ENCODE peak calls at places on chromosomes 3 and 15, in nine cellular contexts. W, Z, P, C, J, D, S, E and O are unnamed samples.

GRCh38 chr15:48682949-48683651 is 37.6 kb upstream of the FBN1 start:
- DNase-seq in W (no peak), Z (no peak), P (no peak), C (no peak), J (no peak), D (no peak), S (no peak), E (no peak), O (no peak)

GRCh38 chr15:63834500-63835210 is 907 bp upstream of the HERC1 start:
- DNase-seq in W (no peak), Z (no peak), P (no peak), C (no peak), J (no peak), D (no peak), S (peak), E (no peak), O (no peak)

GRCh38 chr3:373193-373784 is 176.7 kb downstream of the CHL1 start:
- DNase-seq in W (no peak), Z (no peak), P (no peak), C (no peak), J (no peak), D (no peak), S (no peak), E (no peak), O (no peak)

GRCh38 chr3:87148020-87148419 is 79.1 kb upstream of the CHMP2B start:
- DNase-seq in W (no peak), Z (no peak), P (no peak), C (no peak), J (no peak), D (no peak), S (no peak), E (no peak), O (no peak)

GRCh38 chr3:150370129-150370602 is 37.9 kb upstream of the TSC22D2 start:
- DNase-seq in W (peak), Z (no peak), P (no peak), C (no peak), J (no peak), D (no peak), S (peak), E (no peak), O (no peak)

GRCh38 chr15:57460208-57460816 is 84.0 kb downstream of the CGNL1 start:
- DNase-seq in W (no peak), Z (no peak), P (no peak), C (no peak), J (no peak), D (no peak), S (no peak), E (no peak), O (no peak)

GRCh38 chr3:117103645-117104044 is 394.1 kb downstream of the TUSC7 start:
- DNase-seq in W (no peak), Z (no peak), P (no peak), C (no peak), J (no peak), D (no peak), S (no peak), E (no peak), O (no peak)

GRCh38 chr3:18758047-18758704 is 333.0 kb upstream of the SATB1 start:
- DNase-seq in W (no peak), Z (no peak), P (peak), C (peak), J (peak), D (peak), S (peak), E (peak), O (no peak)

GRCh38 chr3:68866157-68866556 is 66.2 kb downstream of the TAFA4 start:
- DNase-seq in W (no peak), Z (no peak), P (no peak), C (no peak), J (no peak), D (peak), S (peak), E (no peak), O (no peak)

GRCh38 chr15:93929375-93930094 is 301.8 kb upstream of the MCTP2 start:
- DNase-seq in W (peak), Z (no peak), P (no peak), C (no peak), J (no peak), D (no peak), S (no peak), E (no peak), O (no peak)

GRCh38 chr3:25460751-25461150 is 32.7 kb downstream of the RARB start:
- DNase-seq in W (no peak), Z (no peak), P (no peak), C (no peak), J (no peak), D (peak), S (no peak), E (no peak), O (no peak)

GRCh38 chr3:100030346-100030745 is 84.0 kb downstream of the FILIP1L start:
- DNase-seq in W (no peak), Z (no peak), P (no peak), C (no peak), J (no peak), D (no peak), S (no peak), E (no peak), O (no peak)

GRCh38 chr3:176740891-176741290 is 456.4 kb downstream of the TBL1XR1 start:
- DNase-seq in W (no peak), Z (no peak), P (no peak), C (no peak), J (no peak), D (no peak), S (no peak), E (no peak), O (no peak)

GRCh38 chr3:147409143-147410121 is at the start of gene ZIC1:
- DNase-seq in W (no peak), Z (peak), P (no peak), C (no peak), J (no peak), D (no peak), S (no peak), E (no peak), O (no peak)

GRCh38 chr15:99437315-99438221 is 128.2 kb upstream of the MEF2A start:
- DNase-seq in W (peak), Z (no peak), P (no peak), C (no peak), J (peak), D (no peak), S (peak), E (no peak), O (peak)

GRCh38 chr3:63390831-63391230 is 112.7 kb downstream of the SYNPR start:
- DNase-seq in W (no peak), Z (no peak), P (no peak), C (no peak), J (no peak), D (no peak), S (no peak), E (no peak), O (no peak)

GRCh38 chr3:118932822-118933558 is 101.7 kb downstream of the IGSF11 start:
- DNase-seq in W (peak), Z (no peak), P (no peak), C (no peak), J (no peak), D (no peak), S (no peak), E (no peak), O (no peak)

GRCh38 chr3:50592568-50592967 is 19.0 kb downstream of the CISH start:
- DNase-seq in W (no peak), Z (no peak), P (no peak), C (no peak), J (no peak), D (peak), S (no peak), E (peak), O (no peak)

GRCh38 chr3:104279617-104280016 is 1087.1 kb upstream of the ALCAM start:
- DNase-seq in W (no peak), Z (no peak), P (no peak), C (no peak), J (no peak), D (peak), S (no peak), E (peak), O (no peak)

GRCh38 chr3:107738486-107739183 is 215.9 kb downstream of the BBX start:
- DNase-seq in W (no peak), Z (no peak), P (no peak), C (no peak), J (no peak), D (no peak), S (no peak), E (no peak), O (no peak)

GRCh38 chr3:194760740-194761139 is 75.1 kb downstream of the FAM43A start:
- DNase-seq in W (no peak), Z (no peak), P (no peak), C (no peak), J (no peak), D (no peak), S (no peak), E (no peak), O (no peak)

GRCh38 chr15:74959643-74959939 is 3.0 kb upstream of the RPP25 start:
- DNase-seq in W (no peak), Z (no peak), P (no peak), C (no peak), J (no peak), D (no peak), S (no peak), E (no peak), O (no peak)

GRCh38 chr3:140164922-140165590 is 230.1 kb downstream of the CLSTN2 start:
- DNase-seq in W (no peak), Z (peak), P (no peak), C (peak), J (no peak), D (no peak), S (no peak), E (no peak), O (no peak)